ENCODE peak calls at places on chromosomes 3 and 15, in four cellular contexts. One of them, this sample, is unnamed.

GRCh38 chr3:123336001-123336400 is 112.9 kb downstream of the ADCY5 start:
- DNase-seq in hepatocyte: no peak
- DNase-seq in HCT116: no peak
- DNase-seq in K562: no peak
- DNase-seq in this sample: no peak

GRCh38 chr15:70853270-70853854 is 595 bp downstream of the LARP6 start:
- DNase-seq in hepatocyte: peak; percentile 64
- DNase-seq in HCT116: no peak
- DNase-seq in K562: no peak
- DNase-seq in this sample: peak; percentile 83

GRCh38 chr3:189566550-189566949 is 64.6 kb upstream of the TP63 start:
- DNase-seq in hepatocyte: no peak
- DNase-seq in HCT116: no peak
- DNase-seq in K562: no peak
- DNase-seq in this sample: no peak

GRCh38 chr15:31887246-31887645 is 143.1 kb upstream of the CHRNA7 start:
- DNase-seq in hepatocyte: no peak
- DNase-seq in HCT116: no peak
- DNase-seq in K562: no peak
- DNase-seq in this sample: no peak

GRCh38 chr3:147930417-147930816 is 521.3 kb downstream of the ZIC1 start:
- DNase-seq in hepatocyte: no peak
- DNase-seq in HCT116: no peak
- DNase-seq in K562: no peak
- DNase-seq in this sample: peak; percentile 71

GRCh38 chr3:195062866-195063540 is 208.0 kb downstream of the XXYLT1 start:
- DNase-seq in hepatocyte: no peak
- DNase-seq in HCT116: no peak
- DNase-seq in K562: no peak
- DNase-seq in this sample: no peak

GRCh38 chr3:58529516-58530353 is 7.3 kb downstream of the ACOX2 start:
- DNase-seq in hepatocyte: peak; percentile 54
- DNase-seq in HCT116: peak; percentile 27
- DNase-seq in K562: peak; percentile 63
- DNase-seq in this sample: no peak

GRCh38 chr15:78388865-78389264 is 48.7 kb downstream of the CRABP1 start:
- DNase-seq in hepatocyte: no peak
- DNase-seq in HCT116: no peak
- DNase-seq in K562: no peak
- DNase-seq in this sample: no peak

GRCh38 chr3:151146071-151146730 is 56.8 kb downstream of the GPR171 start:
- DNase-seq in hepatocyte: peak; percentile 88
- DNase-seq in HCT116: peak; percentile 71
- DNase-seq in K562: peak; percentile 74
- DNase-seq in this sample: peak; percentile 61

GRCh38 chr3:139460529-139460928 is 15.8 kb downstream of the RBP2 start:
- DNase-seq in hepatocyte: no peak
- DNase-seq in HCT116: no peak
- DNase-seq in K562: no peak
- DNase-seq in this sample: no peak

GRCh38 chr15:57477736-57478522 is 101.6 kb downstream of the CGNL1 start:
- DNase-seq in hepatocyte: peak; percentile 71
- DNase-seq in HCT116: no peak
- DNase-seq in K562: no peak
- DNase-seq in this sample: no peak

GRCh38 chr3:10395671-10396070 is 74.8 kb upstream of the SEC13 start:
- DNase-seq in hepatocyte: no peak
- DNase-seq in HCT116: no peak
- DNase-seq in K562: no peak
- DNase-seq in this sample: peak; percentile 35

GRCh38 chr3:78957456-78957855 is 810.3 kb downstream of the ROBO1 start:
- DNase-seq in hepatocyte: no peak
- DNase-seq in HCT116: no peak
- DNase-seq in K562: no peak
- DNase-seq in this sample: no peak

GRCh38 chr15:56454841-56455240 is 10.1 kb downstream of the MNS1 start:
- DNase-seq in hepatocyte: no peak
- DNase-seq in HCT116: no peak
- DNase-seq in K562: no peak
- DNase-seq in this sample: no peak

GRCh38 chr3:70992557-70992956 is 591.0 kb downstream of the FOXP1 start:
- DNase-seq in hepatocyte: no peak
- DNase-seq in HCT116: no peak
- DNase-seq in K562: no peak
- DNase-seq in this sample: no peak

GRCh38 chr3:153032891-153033290 is 129.1 kb upstream of the RAP2B start:
- DNase-seq in hepatocyte: no peak
- DNase-seq in HCT116: no peak
- DNase-seq in K562: peak; percentile 53
- DNase-seq in this sample: no peak

GRCh38 chr15:58065445-58066041 is at the start of gene ALDH1A2:
- DNase-seq in hepatocyte: peak; percentile 35
- DNase-seq in HCT116: no peak
- DNase-seq in K562: peak; percentile 95
- DNase-seq in this sample: no peak

GRCh38 chr15:38631126-38632075 is 66.8 kb upstream of the RASGRP1 start:
- DNase-seq in hepatocyte: no peak
- DNase-seq in HCT116: no peak
- DNase-seq in K562: no peak
- DNase-seq in this sample: no peak

GRCh38 chr15:91345761-91346160 is 245.7 kb downstream of the SV2B start:
- DNase-seq in hepatocyte: no peak
- DNase-seq in HCT116: no peak
- DNase-seq in K562: no peak
- DNase-seq in this sample: no peak

GRCh38 chr3:40445880-40446279 is 11.3 kb upstream of the RPL14 start:
- DNase-seq in hepatocyte: no peak
- DNase-seq in HCT116: no peak
- DNase-seq in K562: no peak
- DNase-seq in this sample: no peak

GRCh38 chr3:1228289-1228688 is 135.5 kb downstream of the CNTN6 start:
- DNase-seq in hepatocyte: no peak
- DNase-seq in HCT116: no peak
- DNase-seq in K562: no peak
- DNase-seq in this sample: no peak

GRCh38 chr15:44584162-44584749 is 47.3 kb downstream of the EIF3J start:
- DNase-seq in hepatocyte: peak; percentile 17
- DNase-seq in HCT116: peak; percentile 26
- DNase-seq in K562: peak; percentile 22
- DNase-seq in this sample: peak; percentile 35

GRCh38 chr3:129609591-129610169 is 3.2 kb upstream of the PLXND1 start:
- DNase-seq in hepatocyte: no peak
- DNase-seq in HCT116: no peak
- DNase-seq in K562: no peak
- DNase-seq in this sample: no peak

GRCh38 chr3:123799544-123800351 is 84.4 kb downstream of the MYLK start:
- DNase-seq in hepatocyte: peak; percentile 55
- DNase-seq in HCT116: no peak
- DNase-seq in K562: no peak
- DNase-seq in this sample: peak; percentile 94

GRCh38 chr3:53145109-53146077 is 15.2 kb upstream of the RFT1 start:
- DNase-seq in hepatocyte: peak; percentile 42
- DNase-seq in HCT116: no peak
- DNase-seq in K562: no peak
- DNase-seq in this sample: no peak

GRCh38 chr3:15982667-15983145 is 184.9 kb upstream of the ANKRD28 start:
- DNase-seq in hepatocyte: no peak
- DNase-seq in HCT116: peak; percentile 10
- DNase-seq in K562: no peak
- DNase-seq in this sample: peak; percentile 99

GRCh38 chr3:194518652-194519051 is 31.9 kb upstream of the ATP13A3 start:
- DNase-seq in hepatocyte: no peak
- DNase-seq in HCT116: no peak
- DNase-seq in K562: no peak
- DNase-seq in this sample: peak; percentile 58

GRCh38 chr15:99537344-99537743 is 28.4 kb upstream of the MEF2A start:
- DNase-seq in hepatocyte: no peak
- DNase-seq in HCT116: no peak
- DNase-seq in K562: no peak
- DNase-seq in this sample: no peak

GRCh38 chr15:47460775-47461174 is 256.5 kb upstream of the SEMA6D start:
- DNase-seq in hepatocyte: no peak
- DNase-seq in HCT116: no peak
- DNase-seq in K562: no peak
- DNase-seq in this sample: peak; percentile 29
- TF ChIP-seq EZH2 in hepatocyte: no peak
- TF ChIP-seq EZH2 in HCT116: no peak
- TF ChIP-seq EZH2 in K562: no peak
- TF ChIP-seq EZH2 in this sample: no peak

GRCh38 chr3:51845129-51845528 is 16.3 kb upstream of the IQCF2 start:
- DNase-seq in hepatocyte: no peak
- DNase-seq in HCT116: no peak
- DNase-seq in K562: no peak
- DNase-seq in this sample: no peak
- TF ChIP-seq CTCF in hepatocyte: no peak
- TF ChIP-seq CTCF in HCT116: no peak
- TF ChIP-seq CTCF in K562: no peak
- TF ChIP-seq CTCF in this sample: no peak

GRCh38 chr15:80090879-80091503 is 31.5 kb downstream of the ZFAND6 start:
- DNase-seq in hepatocyte: no peak
- DNase-seq in HCT116: no peak
- DNase-seq in K562: no peak
- DNase-seq in this sample: no peak
- H3K79me2 ChIP-seq in hepatocyte: peaks cover 92% of the 10 kb centered on the region
- H3K79me2 ChIP-seq in HCT116: peaks cover 52% of the 10 kb centered on the region
- H3K79me2 ChIP-seq in K562: peaks cover 87% of the 10 kb centered on the region
- H3K79me2 ChIP-seq in this sample: peaks cover 81% of the 10 kb centered on the region

GRCh38 chr3:137768021-137768360 is 3.9 kb downstream of the SOX14 start:
- DNase-seq in hepatocyte: no peak
- DNase-seq in HCT116: no peak
- DNase-seq in K562: no peak
- DNase-seq in this sample: no peak

GRCh38 chr3:137770066-137770805 is 6.1 kb downstream of the SOX14 start:
- DNase-seq in hepatocyte: no peak
- DNase-seq in HCT116: no peak
- DNase-seq in K562: no peak
- DNase-seq in this sample: no peak

GRCh38 chr3:137769321-137770065 is 5.4 kb downstream of the SOX14 start:
- DNase-seq in hepatocyte: no peak
- DNase-seq in HCT116: no peak
- DNase-seq in K562: no peak
- DNase-seq in this sample: no peak

GRCh38 chr3:137767146-137768020 is 3.3 kb downstream of the SOX14 start:
- DNase-seq in hepatocyte: no peak
- DNase-seq in HCT116: no peak
- DNase-seq in K562: no peak
- DNase-seq in this sample: no peak

DNA sequence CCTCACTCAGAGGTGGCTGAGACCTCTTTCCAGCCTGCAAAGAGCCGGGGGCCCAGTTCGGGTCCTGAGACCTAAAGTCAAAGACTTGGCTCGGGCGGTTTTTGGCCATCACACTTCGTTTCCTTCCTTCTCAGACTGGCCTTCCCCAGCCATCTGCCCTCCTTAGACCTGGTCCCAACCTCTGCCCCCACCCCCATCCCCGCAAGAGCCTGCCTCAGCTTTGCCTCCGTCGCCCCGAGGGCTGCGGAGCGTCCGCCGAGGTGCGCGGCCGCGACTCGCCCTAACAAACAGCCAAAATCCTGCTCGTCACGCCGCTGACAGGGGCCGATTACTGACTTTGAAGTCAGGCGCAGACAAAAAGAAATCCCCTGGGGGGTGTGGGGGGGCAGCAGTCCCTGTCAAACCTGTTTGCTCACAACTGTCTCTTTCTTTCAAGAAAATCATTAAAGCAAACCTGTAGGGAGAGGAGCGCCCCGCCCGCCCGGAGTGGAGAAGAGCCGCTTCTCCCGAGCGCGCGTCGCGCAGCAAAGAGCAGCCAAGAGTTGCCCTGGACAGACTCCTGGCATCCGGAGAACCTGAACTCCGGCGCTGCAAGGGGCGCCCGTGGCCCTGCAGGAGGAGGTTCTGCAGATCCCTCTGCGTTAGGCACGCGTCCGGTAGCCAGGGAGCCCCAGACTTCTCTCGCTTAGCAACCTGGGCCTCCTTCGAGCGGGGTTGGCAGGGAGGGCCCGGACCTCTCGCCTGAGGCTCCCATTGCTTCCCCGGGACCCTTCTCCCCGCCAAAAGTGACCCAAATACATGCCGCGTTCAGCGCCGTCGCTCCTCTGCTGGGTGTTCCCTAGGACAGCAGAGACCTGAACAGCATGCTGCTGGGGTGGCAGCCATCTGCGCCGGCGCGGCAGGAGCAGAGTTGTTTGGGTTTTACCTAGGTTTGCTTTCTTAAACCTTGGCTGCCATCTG is 4.5 kb downstream of the SOX14 start:
- DNase-seq in hepatocyte: peak; percentile 27
- DNase-seq in HCT116: no peak
- DNase-seq in K562: no peak
- DNase-seq in this sample: no peak
- TF ChIP-seq EZH2 in hepatocyte: peak; percentile 99
- TF ChIP-seq EZH2 in HCT116: no peak
- TF ChIP-seq EZH2 in K562: no peak
- TF ChIP-seq EZH2 in this sample: no peak

DNA sequence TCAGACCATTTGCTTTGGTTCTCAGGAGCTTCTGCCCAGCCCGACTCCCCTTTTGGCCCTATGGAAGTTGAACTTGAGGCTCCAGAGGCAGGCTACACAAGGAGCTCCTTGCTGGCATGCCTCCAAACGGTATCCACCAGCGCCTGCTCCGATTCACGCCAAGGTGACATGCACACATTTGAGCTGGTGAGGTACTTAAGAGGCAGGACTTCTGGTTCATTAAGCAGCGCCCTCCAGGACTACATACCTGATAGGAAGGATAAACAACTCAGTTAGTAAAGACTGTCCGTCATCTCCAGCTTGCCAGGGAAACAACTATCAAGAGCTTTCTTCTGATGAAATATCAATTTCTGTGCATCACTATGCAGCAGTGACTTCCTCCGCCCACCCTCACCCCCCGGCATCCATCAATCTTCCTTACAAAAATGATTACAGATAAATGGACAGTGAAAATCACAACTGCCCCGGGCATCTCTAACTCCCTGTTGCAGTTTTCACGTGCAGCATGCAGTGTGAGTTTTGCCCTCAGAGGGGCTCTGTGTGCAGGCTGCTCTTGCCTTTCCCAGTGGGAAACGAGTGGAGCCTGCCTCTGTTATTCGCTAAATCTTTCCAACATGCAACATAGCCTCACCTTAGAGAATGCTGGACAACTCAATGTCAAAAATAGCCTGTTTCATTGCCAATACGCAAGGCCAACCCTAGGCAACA is 122.9 kb downstream of the ARRDC4 start:
- DNase-seq in hepatocyte: no peak
- DNase-seq in HCT116: no peak
- DNase-seq in K562: no peak
- DNase-seq in this sample: no peak
- TF ChIP-seq CTCF in hepatocyte: peak; percentile 2
- TF ChIP-seq CTCF in HCT116: no peak
- TF ChIP-seq CTCF in K562: no peak
- TF ChIP-seq CTCF in this sample: no peak